ENCODE peak calls at places on chromosome 7, in seven cellular contexts. V is K562, R is HCT116, J is GM12878, W is SK-N-SH, N is HepG2, X is H1. D is an unnamed sample.

GRCh38 chr7:16660702-16661464 is 14.9 kb downstream of the BZW2 start:
- DNase-seq in X (no peak), W (no peak), J (no peak), N (peak), R (no peak), V (peak), D (no peak)

GRCh38 chr7:50155755-50156154 is 62.7 kb upstream of the ZPBP start:
- DNase-seq in R (no peak), W (no peak), N (no peak), V (no peak), J (no peak), X (no peak), D (no peak)

GRCh38 chr7:139896831-139897230 is 67.8 kb downstream of the TBXAS1 start:
- DNase-seq in V (no peak), R (no peak), X (no peak), W (no peak), J (no peak), N (no peak), D (no peak)

GRCh38 chr7:132575336-132575986 is 809 bp downstream of the PLXNA4 start:
- DNase-seq in W (peak), X (peak), V (peak), N (no peak), J (no peak), R (no peak), D (no peak)

GRCh38 chr7:118232837-118233236 is 8.3 kb downstream of the ANKRD7 start:
- DNase-seq in W (no peak), R (no peak), N (no peak), X (no peak), J (no peak), V (no peak), D (no peak)

GRCh38 chr7:73577627-73578341 is 595 bp downstream of the TBL2 start:
- DNase-seq in W (no peak), N (peak), R (no peak), V (peak), J (no peak), X (no peak), D (no peak)

GRCh38 chr7:101538596-101539459 is 90.3 kb downstream of the MYL10 start:
- DNase-seq in N (peak), W (peak), X (peak), V (peak), J (no peak), R (peak), D (peak)

GRCh38 chr7:121530251-121531174 is 134.4 kb upstream of the FAM3C start:
- DNase-seq in J (peak), N (no peak), V (no peak), X (no peak), R (peak), W (no peak), D (no peak)

GRCh38 chr7:155166673-155167370 is 96.7 kb downstream of the HTR5A start:
- DNase-seq in W (no peak), X (no peak), V (peak), R (peak), J (no peak), N (no peak), D (no peak)

GRCh38 chr7:104883718-104884452 is 130.1 kb upstream of the KMT2E start:
- DNase-seq in N (peak), X (peak), R (peak), V (peak), W (peak), J (peak), D (peak)

GRCh38 chr7:373818-374705 is 84.1 kb downstream of the FOXL3 start:
- DNase-seq in N (no peak), V (no peak), R (no peak), J (no peak), W (peak), X (peak), D (no peak)

GRCh38 chr7:44289341-44290249 is 35.8 kb downstream of the CAMK2B start:
- DNase-seq in R (no peak), J (no peak), X (peak), V (no peak), W (peak), N (no peak), D (no peak)

GRCh38 chr7:30755384-30756154 is 3.6 kb downstream of the INMT start:
- DNase-seq in J (no peak), V (no peak), R (no peak), W (peak), X (no peak), N (no peak), D (no peak)

GRCh38 chr7:136555933-136556332 is 312.5 kb upstream of the CHRM2 start:
- DNase-seq in V (no peak), R (no peak), X (no peak), N (no peak), J (no peak), W (peak), D (no peak)

GRCh38 chr7:89775459-89775858 is 378.8 kb upstream of the STEAP1 start:
- DNase-seq in W (no peak), J (no peak), R (no peak), N (no peak), X (no peak), V (no peak), D (no peak)

GRCh38 chr7:1671876-1672451 is 1.9 kb downstream of the ELFN1 start:
- DNase-seq in V (no peak), R (no peak), X (no peak), J (no peak), N (no peak), W (peak), D (no peak)

GRCh38 chr7:135271255-135271615 is 37.6 kb downstream of the STRA8 start:
- DNase-seq in J (no peak), W (no peak), V (no peak), N (no peak), X (no peak), R (no peak), D (no peak)

GRCh38 chr7:26630361-26630760 is 234.0 kb downstream of the SKAP2 start:
- DNase-seq in R (no peak), J (no peak), X (no peak), V (no peak), N (no peak), W (no peak), D (no peak)

GRCh38 chr7:29684787-29685650 is 121.3 kb upstream of the WIPF3 start:
- DNase-seq in N (peak), V (peak), X (peak), R (peak), J (no peak), W (peak), D (peak)

GRCh38 chr7:33107136-33108066 is 1.8 kb downstream of the RP9 start:
- DNase-seq in W (peak), R (no peak), N (peak), J (no peak), V (peak), X (peak), D (peak)

GRCh38 chr7:2956526-2957368 is 86.9 kb downstream of the CARD11 start:
- DNase-seq in R (peak), V (peak), N (no peak), J (no peak), X (no peak), W (peak), D (no peak)

GRCh38 chr7:158013085-158013668 is 574.4 kb downstream of the PTPRN2 start:
- DNase-seq in R (no peak), V (no peak), J (no peak), W (no peak), N (no peak), X (no peak), D (no peak)

GRCh38 chr7:69599211-69599878 is 1.1 kb downstream of the AUTS2 start:
- DNase-seq in J (no peak), V (no peak), R (no peak), W (peak), N (no peak), X (peak), D (peak)

GRCh38 chr7:92832623-92833023 is 3.8 kb downstream of the CDK6 start:
- DNase-seq in R (no peak), X (no peak), J (no peak), W (no peak), N (no peak), V (no peak), D (no peak)

GRCh38 chr7:139797607-139798006 is 19.8 kb upstream of the HIPK2 start:
- DNase-seq in J (no peak), X (no peak), V (no peak), W (no peak), R (no peak), N (no peak), D (no peak)

GRCh38 chr7:47254081-47255006 is 327.6 kb downstream of the TNS3 start:
- DNase-seq in R (no peak), N (peak), J (no peak), W (peak), V (peak), X (peak), D (peak)

GRCh38 chr7:94888542-94888941 is 18.9 kb upstream of the PPP1R9A start:
- DNase-seq in N (peak), X (no peak), V (no peak), W (no peak), R (peak), J (no peak), D (no peak)

GRCh38 chr7:46681865-46682503 is 760.9 kb upstream of the IGFBP3 start:
- DNase-seq in N (no peak), W (no peak), J (no peak), R (no peak), V (no peak), X (no peak), D (no peak)

GRCh38 chr7:34165927-34166550 is 260.7 kb downstream of the BMPER start:
- DNase-seq in X (no peak), V (peak), J (no peak), W (peak), R (peak), N (peak), D (peak)

GRCh38 chr7:150378115-150378852 is 846 bp upstream of the ZNF775 start:
- DNase-seq in W (peak), R (peak), N (peak), V (peak), X (peak), J (no peak), D (peak)

GRCh38 chr7:100366411-100367250 is 6.7 kb upstream of the PILRA start:
- DNase-seq in R (no peak), W (no peak), J (peak), V (peak), N (no peak), X (no peak), D (no peak)

GRCh38 chr7:151133266-151133985 is 34.1 kb downstream of the GBX1 start:
- DNase-seq in W (no peak), J (no peak), R (no peak), V (no peak), N (no peak), X (no peak), D (no peak)

GRCh38 chr7:77657427-77658331 is 38.6 kb upstream of the RSBN1L start:
- DNase-seq in J (peak), V (peak), R (peak), W (peak), X (no peak), N (peak), D (peak)

GRCh38 chr7:101677421-101678137 is 48.5 kb upstream of the MYL10 start:
- DNase-seq in R (no peak), N (no peak), X (peak), V (peak), W (no peak), J (no peak), D (no peak)

GRCh38 chr7:516606-517456 is 2.8 kb downstream of the PDGFA start:
- DNase-seq in N (peak), W (no peak), X (peak), R (no peak), J (no peak), V (peak), D (peak)

GRCh38 chr7:137597856-137598255 is 248.9 kb downstream of the DGKI start:
- DNase-seq in V (no peak), J (no peak), N (no peak), R (no peak), X (no peak), W (no peak), D (no peak)

GRCh38 chr7:4383584-4383983 is 298.5 kb upstream of the FOXK1 start:
- DNase-seq in X (no peak), J (no peak), N (no peak), V (no peak), R (no peak), W (no peak), D (no peak)

GRCh38 chr7:142482899-142483658 is 225.2 kb upstream of the PRSS58 start:
- DNase-seq in V (peak), J (no peak), X (peak), R (peak), W (peak), N (peak), D (no peak)

GRCh38 chr7:117143580-117143979 is 179.3 kb downstream of the WNT2 start:
- DNase-seq in W (no peak), N (no peak), V (no peak), J (no peak), X (no peak), R (no peak), D (no peak)
- TF ChIP-seq JUND in W (peak), N (no peak), V (no peak), J (no peak), X (no peak), R (no peak), D (no peak)

DNA sequence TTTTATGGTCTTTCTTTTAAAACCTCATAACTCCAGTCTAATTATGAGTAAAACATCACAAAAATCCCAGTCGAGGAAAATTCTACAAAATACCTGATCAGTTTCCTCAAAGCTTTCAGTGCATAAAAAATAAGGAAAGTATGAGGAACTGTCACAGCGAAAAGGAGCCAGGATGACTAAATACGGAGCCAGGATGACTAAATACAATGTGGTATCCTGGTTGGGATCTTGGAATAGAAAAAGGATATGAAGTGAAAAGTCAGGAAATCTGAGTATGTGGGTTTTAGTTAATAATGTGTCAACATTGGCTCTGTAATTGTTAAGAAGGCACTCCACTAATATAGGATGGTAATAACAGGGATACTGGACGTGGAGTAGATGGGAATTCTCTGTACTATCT is 175.4 kb downstream of the SUGCT start:
- DNase-seq in N (no peak), W (no peak), R (no peak), X (no peak), J (no peak), V (no peak), D (no peak)
- TF ChIP-seq JUND in N (no peak), W (peak), R (no peak), X (no peak), J (no peak), V (no peak), D (no peak)

DNA sequence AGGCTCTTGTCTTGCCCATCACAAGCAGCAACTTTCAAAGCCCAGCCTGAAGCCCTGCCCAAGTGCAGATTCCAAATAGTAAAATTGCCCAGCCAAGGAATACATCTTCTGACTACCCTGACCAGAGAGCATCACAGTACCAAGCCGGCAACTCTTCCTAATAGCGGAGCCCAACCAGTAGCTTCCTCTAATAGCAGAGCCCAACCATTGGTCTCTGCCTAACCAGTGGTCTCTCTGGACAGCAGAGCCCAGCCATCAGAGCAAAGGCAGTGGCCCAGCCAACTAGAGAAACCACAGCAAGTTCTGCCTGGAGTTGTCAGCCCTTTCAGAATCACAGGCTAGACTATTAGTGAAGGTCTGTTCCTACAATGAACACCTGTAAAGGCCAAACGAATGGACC is 285.6 kb downstream of the HGF start:
- DNase-seq in V (no peak), N (peak), J (no peak), X (no peak), R (no peak), W (no peak), D (no peak)
- TF ChIP-seq JUND in V (no peak), N (no peak), J (no peak), X (no peak), R (no peak), W (no peak), D (no peak)

GRCh38 chr7:6730343-6730633 is 23.5 kb upstream of the ZNF12 start:
- DNase-seq in J (no peak), V (peak), X (no peak), R (no peak), N (peak), W (no peak), D (no peak)
- TF ChIP-seq JUND in J (no peak), V (no peak), X (no peak), R (no peak), N (no peak), W (no peak), D (no peak)

DNA sequence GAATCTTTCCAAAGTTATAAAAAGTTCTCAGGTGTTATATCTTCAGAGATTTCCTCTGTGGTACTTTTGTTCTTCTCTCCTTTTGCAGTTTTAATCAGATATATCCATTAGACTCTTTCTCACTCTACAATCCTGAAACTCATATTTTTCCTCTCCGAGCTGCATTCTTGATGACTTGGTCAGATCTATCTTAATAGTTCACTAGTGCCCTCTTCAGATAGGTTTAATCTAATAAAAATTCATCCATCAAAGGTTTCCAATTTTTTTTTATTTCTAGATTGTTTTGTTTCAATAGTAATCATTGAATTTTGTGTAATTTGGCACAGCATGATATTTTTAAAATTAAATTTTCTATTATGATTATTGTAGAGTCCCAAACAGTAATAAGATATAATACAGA is 21.8 kb upstream of the DGKB start:
- DNase-seq in V (no peak), X (no peak), W (no peak), N (no peak), R (no peak), J (no peak), D (no peak)
- TF ChIP-seq JUND in V (no peak), X (no peak), W (no peak), N (no peak), R (no peak), J (no peak), D (no peak)